ENCODE peak calls at places on chromosomes 6 and 20, in four cellular contexts. B is AG10803, L is mesothelial cell of epicardium, T is HT-29. J is an unnamed sample.

GRCh38 chr6:166572370-166573261 is 13.9 kb downstream of the RAMACL start:
- DNase-seq in T (no peak), B (peak), L (no peak), J (no peak)

GRCh38 chr6:14039038-14039437 is 78.5 kb upstream of the CD83 start:
- DNase-seq in B (no peak), L (no peak), T (no peak), J (no peak)

GRCh38 chr20:44720617-44720993 is 5.4 kb downstream of the CCN5 start:
- DNase-seq in L (no peak), B (peak), T (no peak), J (no peak)

GRCh38 chr6:126280287-126280686 is 59.6 kb upstream of the CENPW start:
- DNase-seq in L (no peak), T (no peak), B (no peak), J (no peak)

GRCh38 chr20:10047427-10047826 is 12.6 kb downstream of the ANKEF1 start:
- DNase-seq in L (no peak), T (peak), B (no peak), J (no peak)

GRCh38 chr6:82022614-82023102 is 224.9 kb downstream of the IBTK start:
- DNase-seq in B (peak), L (no peak), T (peak), J (peak)

GRCh38 chr6:163897030-163897429 is 482.5 kb downstream of the QKI start:
- DNase-seq in L (no peak), B (peak), T (no peak), J (no peak)

GRCh38 chr6:90004511-90004910 is 110.2 kb downstream of the GJA10 start:
- DNase-seq in L (no peak), B (no peak), T (no peak), J (no peak)

GRCh38 chr6:147566244-147566898 is 57.9 kb downstream of the SAMD5 start:
- DNase-seq in B (no peak), T (no peak), L (no peak), J (no peak)

GRCh38 chr20:58339741-58340140 is 30.2 kb downstream of the RAB22A start:
- DNase-seq in L (no peak), B (no peak), T (no peak), J (no peak)

GRCh38 chr6:116239256-116239655 is 14.6 kb downstream of the TSPYL4 start:
- DNase-seq in L (no peak), T (no peak), B (no peak), J (no peak)

GRCh38 chr6:134446901-134447300 is 129.0 kb upstream of the SGK1 start:
- DNase-seq in B (peak), T (no peak), L (no peak), J (no peak)

GRCh38 chr20:2295886-2296544 is at the start of gene TGM3:
- DNase-seq in B (no peak), T (no peak), L (no peak), J (no peak)

GRCh38 chr6:125974214-125974866 is 12.0 kb upstream of the TRMT11 start:
- DNase-seq in T (peak), L (no peak), B (peak), J (peak)

GRCh38 chr20:10225439-10226080 is 6.9 kb downstream of the SNAP25 start:
- DNase-seq in B (no peak), T (no peak), L (no peak), J (no peak)

GRCh38 chr6:100305237-100305869 is 159.4 kb downstream of the SIM1 start:
- DNase-seq in T (no peak), B (no peak), L (no peak), J (no peak)

GRCh38 chr20:45053441-45054351 is 47.2 kb downstream of the KCNS1 start:
- DNase-seq in L (no peak), T (no peak), B (no peak), J (no peak)

GRCh38 chr20:50930139-50931047 is 844 bp downstream of the ADNP start:
- DNase-seq in T (peak), B (no peak), L (peak), J (no peak)

GRCh38 chr6:136959471-136959891 is 37.4 kb downstream of the SLC35D3 start:
- DNase-seq in L (no peak), T (peak), B (no peak), J (no peak)

GRCh38 chr6:4820704-4821276 is 44.6 kb downstream of the CDYL start:
- DNase-seq in B (peak), T (no peak), L (no peak), J (no peak)

GRCh38 chr6:74250161-74250560 is 554.2 kb downstream of the CD109 start:
- DNase-seq in B (peak), L (no peak), T (peak), J (no peak)

GRCh38 chr20:34165246-34165645 is 53.2 kb upstream of the EIF2S2 start:
- DNase-seq in B (peak), L (no peak), T (no peak), J (no peak)

GRCh38 chr6:99603421-99604160 is 3.0 kb upstream of the PRDM13 start:
- DNase-seq in L (peak), B (no peak), T (no peak), J (no peak)

GRCh38 chr6:25449774-25450173 is 170.6 kb downstream of the CARMIL1 start:
- DNase-seq in L (no peak), B (no peak), T (no peak), J (no peak)

GRCh38 chr6:56374841-56375369 is 127.5 kb upstream of the COL21A1 start:
- DNase-seq in T (no peak), B (peak), L (no peak), J (peak)